ENCODE peak calls at places on chromosomes 3 and 15, in eight cellular contexts. L is activated CD8-positive, alpha-beta memory T cell treated with anti-CD3 and anti-CD28 coated beads for 4 hours; H is EL; K is cerebellar cortex; Q is T-cell; N is AML-193; B is HEK293T; O is lower lobe of right lung. Y is an unnamed sample.

GRCh38 chr15:57554063-57554820 is 37.5 kb upstream of the MYZAP start:
- DNase-seq in L (no peak), H (no peak), K (peak; percentile 43), Q (no peak), N (no peak), B (no peak), O (no peak), Y (no peak)

GRCh38 chr15:85874236-85874635 is 79.5 kb upstream of the KLHL25 start:
- DNase-seq in L (no peak), H (no peak), K (no peak), Q (no peak), N (no peak), B (no peak), O (no peak), Y (no peak)

GRCh38 chr3:129481783-129482332 is 41.8 kb downstream of the IFT122 start:
- DNase-seq in L (no peak), H (peak; percentile 43), K (no peak), Q (peak; percentile 63), N (no peak), B (no peak), O (peak; percentile 61), Y (no peak)

GRCh38 chr3:462851-463250 is 266.3 kb downstream of the CHL1 start:
- DNase-seq in L (no peak), H (no peak), K (no peak), Q (no peak), N (no peak), B (no peak), O (no peak), Y (no peak)

GRCh38 chr3:126300761-126301481 is 56.3 kb downstream of the KLF15 start:
- DNase-seq in L (no peak), H (peak; percentile 17), K (peak; percentile 4), Q (no peak), N (no peak), B (no peak), O (peak; percentile 72), Y (no peak)

GRCh38 chr3:135325726-135326245 is 530.7 kb downstream of the EPHB1 start:
- DNase-seq in L (no peak), H (no peak), K (peak; percentile 81), Q (no peak), N (no peak), B (no peak), O (no peak), Y (no peak)

GRCh38 chr3:17133637-17134545 is 249.1 kb downstream of the PLCL2 start:
- DNase-seq in L (no peak), H (no peak), K (no peak), Q (no peak), N (no peak), B (no peak), O (no peak), Y (no peak)

GRCh38 chr15:68546318-68546717 is 32.5 kb upstream of the CORO2B start:
- DNase-seq in L (no peak), H (no peak), K (no peak), Q (no peak), N (no peak), B (no peak), O (no peak), Y (no peak)

GRCh38 chr3:127786358-127787070 is 35.8 kb downstream of the MGLL start:
- DNase-seq in L (no peak), H (no peak), K (peak; percentile 95), Q (no peak), N (no peak), B (no peak), O (peak; percentile 73), Y (no peak)

GRCh38 chr15:66038387-66039116 is 169.3 kb downstream of the RAB11A start:
- DNase-seq in L (no peak), H (no peak), K (no peak), Q (no peak), N (no peak), B (no peak), O (no peak), Y (no peak)

GRCh38 chr3:192833177-192833890 is 84.3 kb downstream of the MB21D2 start:
- DNase-seq in L (no peak), H (peak; percentile 80), K (peak; percentile 31), Q (no peak), N (no peak), B (no peak), O (no peak), Y (no peak)

GRCh38 chr3:194488007-194488742 is 1.4 kb upstream of the ATP13A3 start:
- DNase-seq in L (no peak), H (no peak), K (no peak), Q (no peak), N (peak; percentile 92), B (no peak), O (no peak), Y (no peak)

GRCh38 chr3:120741837-120742197 is 499 bp downstream of the RABL3 start:
- DNase-seq in L (no peak), H (peak; percentile 58), K (no peak), Q (no peak), N (peak; percentile 74), B (no peak), O (no peak), Y (no peak)

GRCh38 chr3:86990171-86990733 is 697 bp downstream of the VGLL3 start:
- DNase-seq in L (no peak), H (peak; percentile 59), K (no peak), Q (no peak), N (no peak), B (peak; percentile 26), O (peak; percentile 51), Y (no peak)

GRCh38 chr15:58575045-58575786 is 143.4 kb downstream of the LIPC start:
- DNase-seq in L (no peak), H (no peak), K (no peak), Q (no peak), N (no peak), B (no peak), O (no peak), Y (no peak)

GRCh38 chr15:68376447-68377060 is 55.4 kb downstream of the ITGA11 start:
- DNase-seq in L (no peak), H (no peak), K (no peak), Q (no peak), N (no peak), B (no peak), O (no peak), Y (no peak)

GRCh38 chr15:61879219-61879618 is 181.0 kb downstream of the VPS13C start:
- DNase-seq in L (no peak), H (no peak), K (no peak), Q (no peak), N (no peak), B (no peak), O (no peak), Y (no peak)

GRCh38 chr3:59043391-59043790 is 6.4 kb downstream of the CFAP20DC start:
- DNase-seq in L (no peak), H (no peak), K (no peak), Q (no peak), N (no peak), B (no peak), O (no peak), Y (no peak)

GRCh38 chr15:79329186-79329611 is 18.3 kb downstream of the TMED3 start:
- DNase-seq in L (no peak), H (peak; percentile 52), K (no peak), Q (no peak), N (no peak), B (no peak), O (no peak), Y (no peak)

GRCh38 chr3:178833696-178834095 is 237.9 kb downstream of the ZMAT3 start:
- DNase-seq in L (no peak), H (no peak), K (no peak), Q (no peak), N (no peak), B (no peak), O (no peak), Y (no peak)

GRCh38 chr3:177371903-177372302 is 174.6 kb upstream of the TBL1XR1 start:
- DNase-seq in L (no peak), H (no peak), K (no peak), Q (no peak), N (no peak), B (no peak), O (no peak), Y (no peak)

GRCh38 chr15:55897560-55898336 is 95.7 kb downstream of the NEDD4 start:
- DNase-seq in L (no peak), H (peak; percentile 74), K (peak; percentile 58), Q (no peak), N (no peak), B (peak; percentile 63), O (no peak), Y (no peak)

GRCh38 chr3:5023777-5024346 is 44.6 kb downstream of the BHLHE40 start:
- DNase-seq in L (no peak), H (no peak), K (no peak), Q (no peak), N (no peak), B (no peak), O (no peak), Y (no peak)

GRCh38 chr3:46406440-46406785 is 453 bp downstream of the CCR5AS start:
- DNase-seq in L (no peak), H (peak; percentile 32), K (no peak), Q (no peak), N (peak; percentile 22), B (no peak), O (peak; percentile 61), Y (no peak)

GRCh38 chr3:191350389-191351090 is 20.2 kb upstream of the UTS2B start:
- DNase-seq in L (no peak), H (peak; percentile 26), K (no peak), Q (no peak), N (no peak), B (no peak), O (no peak), Y (no peak)

GRCh38 chr3:11944052-11944673 is 60.0 kb upstream of the SYN2 start:
- DNase-seq in L (no peak), H (peak; percentile 24), K (peak; percentile 85), Q (no peak), N (no peak), B (peak; percentile 69), O (no peak), Y (no peak)

GRCh38 chr3:55296035-55296434 is 191.1 kb downstream of the WNT5A start:
- DNase-seq in L (no peak), H (peak; percentile 30), K (no peak), Q (no peak), N (no peak), B (no peak), O (no peak), Y (no peak)

GRCh38 chr3:168870892-168871291 is 775.2 kb upstream of the GOLIM4 start:
- DNase-seq in L (no peak), H (no peak), K (no peak), Q (no peak), N (no peak), B (no peak), O (no peak), Y (no peak)

GRCh38 chr15:37594431-37594830 is 340.0 kb upstream of the TMCO5A start:
- DNase-seq in L (no peak), H (no peak), K (no peak), Q (no peak), N (no peak), B (no peak), O (no peak), Y (no peak)

GRCh38 chr15:22888120-22888859 is 49.8 kb downstream of the NIPA2 start:
- DNase-seq in L (no peak), H (peak; percentile 94), K (no peak), Q (no peak), N (no peak), B (no peak), O (no peak), Y (no peak)

GRCh38 chr15:95690631-95691340 is 639.7 kb upstream of the NR2F2 start:
- DNase-seq in L (no peak), H (no peak), K (no peak), Q (no peak), N (no peak), B (no peak), O (no peak), Y (no peak)

GRCh38 chr3:71107926-71108325 is 475.6 kb downstream of the FOXP1 start:
- DNase-seq in L (no peak), H (no peak), K (no peak), Q (no peak), N (no peak), B (no peak), O (no peak), Y (no peak)